ENCODE peak calls at places on chromosome 12, in five cellular contexts. I is endodermal cell, V is heart left ventricle, O is foreskin keratinocyte, R is left lung. F is an unnamed sample.

GRCh38 chr12:69540606-69541386 is 44.5 kb upstream of the CCT2 start:
- DNase-seq in I (no peak), V (no peak), O (no peak), R (no peak), F (no peak)

GRCh38 chr12:29396774-29397173 is 15.8 kb upstream of the ERGIC2 start:
- DNase-seq in I (no peak), V (no peak), O (peak; percentile 81), R (no peak), F (no peak)

GRCh38 chr12:20950248-20950647 is 139.7 kb downstream of the SLCO1B3 start:
- DNase-seq in I (no peak), V (no peak), O (peak; percentile 1), R (no peak), F (no peak)

GRCh38 chr12:52796839-52797528 is 1.1 kb upstream of the KRT3 start:
- DNase-seq in I (no peak), V (no peak), O (no peak), R (no peak), F (no peak)

GRCh38 chr12:48969847-48970701 is 1.5 kb downstream of the WNT10B start:
- DNase-seq in I (peak; percentile 86), V (no peak), O (no peak), R (no peak), F (peak; percentile 81)

GRCh38 chr12:66921151-66921550 is 242.3 kb upstream of the GRIP1 start:
- DNase-seq in I (no peak), V (no peak), O (peak; percentile 18), R (no peak), F (no peak)

GRCh38 chr12:112606611-112607366 is 184.8 kb upstream of the RPH3A start:
- DNase-seq in I (peak; percentile 64), V (no peak), O (no peak), R (no peak), F (no peak)

GRCh38 chr12:56007892-56008471 is 10.9 kb downstream of the SUOX start:
- DNase-seq in I (no peak), V (no peak), O (peak; percentile 6), R (no peak), F (no peak)

GRCh38 chr12:12470751-12471300 is 91.8 kb downstream of the DUSP16 start:
- DNase-seq in I (no peak), V (no peak), O (no peak), R (no peak), F (no peak)

GRCh38 chr12:128079476-128079875 is 187.5 kb upstream of the TMEM132C start:
- DNase-seq in I (no peak), V (no peak), O (no peak), R (no peak), F (no peak)

GRCh38 chr12:100661300-100661951 is 87.9 kb downstream of the GAS2L3 start:
- DNase-seq in I (peak; percentile 75), V (no peak), O (peak; percentile 48), R (no peak), F (no peak)

GRCh38 chr12:94195483-94195882 is 47.1 kb downstream of the PLXNC1 start:
- DNase-seq in I (no peak), V (no peak), O (no peak), R (no peak), F (no peak)

GRCh38 chr12:111826316-111826715 is 15.7 kb upstream of the MAPKAPK5 start:
- DNase-seq in I (no peak), V (no peak), O (no peak), R (no peak), F (no peak)

GRCh38 chr12:6195665-6196535 is 4.3 kb upstream of the CD9 start:
- DNase-seq in I (peak; percentile 100), V (peak; percentile 88), O (peak; percentile 92), R (peak; percentile 82), F (peak; percentile 87)

GRCh38 chr12:31999692-32000091 is 40.5 kb downstream of the RESF1 start:
- DNase-seq in I (no peak), V (no peak), O (no peak), R (no peak), F (no peak)

GRCh38 chr12:42483534-42483857 is 106.0 kb downstream of the PRICKLE1 start:
- DNase-seq in I (peak; percentile 82), V (peak; percentile 66), O (peak; percentile 29), R (peak; percentile 38), F (peak; percentile 82)

GRCh38 chr12:42484996-42485395 is 104.5 kb downstream of the PRICKLE1 start:
- DNase-seq in I (no peak), V (no peak), O (no peak), R (no peak), F (no peak)

GRCh38 chr12:42481368-42481767 is 108.2 kb downstream of the PRICKLE1 start:
- DNase-seq in I (peak; percentile 83), V (no peak), O (no peak), R (no peak), F (no peak)

GRCh38 chr12:42482086-42482819 is 107.3 kb downstream of the PRICKLE1 start:
- DNase-seq in I (peak; percentile 63), V (peak; percentile 68), O (no peak), R (peak; percentile 73), F (peak; percentile 85)

GRCh38 chr12:42482820-42483533 is 106.6 kb downstream of the PRICKLE1 start:
- DNase-seq in I (peak; percentile 96), V (peak; percentile 82), O (peak; percentile 39), R (peak; percentile 71), F (peak; percentile 81)
- H3K27ac ChIP-seq in I (no peak overlapping the region), V (peak overlapping the region; percentile 99), O (no peak overlapping the region), R (peak overlapping the region; percentile 91), F (peak overlapping the region; percentile 77)

DNA sequence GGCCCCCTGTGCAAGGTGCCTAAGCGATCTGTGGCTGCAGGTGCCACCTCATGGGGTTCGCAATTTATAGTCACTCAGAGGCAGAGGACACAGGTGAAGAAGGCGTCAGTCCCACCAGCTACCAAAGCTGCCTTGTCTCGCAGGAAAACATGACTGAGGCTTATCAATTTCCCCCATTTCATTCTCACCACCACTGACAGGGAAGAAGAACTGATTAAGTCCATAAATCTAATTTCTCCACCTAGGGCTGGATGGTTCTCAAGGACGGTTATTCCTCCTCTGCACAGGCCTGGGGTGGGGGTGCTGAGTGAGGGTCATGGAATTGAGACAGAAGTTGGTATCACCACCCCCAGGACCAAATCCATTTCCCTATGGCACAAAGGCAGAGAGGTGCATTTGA is 59.7 kb downstream of the PITPNM2 start:
- DNase-seq in I (no peak), V (no peak), O (no peak), R (no peak), F (no peak)
- H3K27ac ChIP-seq in I (no peak overlapping the region), V (no peak overlapping the region), O (no peak overlapping the region), R (no peak overlapping the region), F (no peak overlapping the region)

DNA sequence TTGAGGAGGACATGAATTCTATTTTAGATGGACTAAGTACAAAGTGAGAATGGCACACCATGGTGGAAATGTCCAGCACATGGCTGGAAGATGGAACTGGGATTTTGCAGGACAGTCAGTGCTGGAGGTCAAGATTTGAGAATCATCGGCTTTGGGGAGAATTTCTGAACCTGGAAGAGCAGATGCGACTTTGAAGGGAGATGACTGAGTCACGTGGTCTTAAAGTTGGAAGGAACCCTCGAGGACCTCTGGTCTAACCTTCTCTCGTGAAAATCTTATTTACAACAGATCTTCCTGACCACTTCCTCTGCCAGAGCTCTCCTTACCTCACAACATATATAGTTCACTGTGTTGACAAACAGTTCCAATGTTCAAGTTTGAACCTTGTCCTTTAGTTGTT is 415.4 kb downstream of the ATP23 start:
- DNase-seq in I (no peak), V (no peak), O (no peak), R (no peak), F (no peak)
- H3K27ac ChIP-seq in I (no peak overlapping the region), V (no peak overlapping the region), O (no peak overlapping the region), R (no peak overlapping the region), F (no peak overlapping the region)

GRCh38 chr12:82474798-82475184 is 116.5 kb downstream of the METTL25 start:
- DNase-seq in I (no peak), V (no peak), O (peak; percentile 27), R (no peak), F (no peak)
- H3K27ac ChIP-seq in I (no peak overlapping the region), V (no peak overlapping the region), O (no peak overlapping the region), R (no peak overlapping the region), F (no peak overlapping the region)

DNA sequence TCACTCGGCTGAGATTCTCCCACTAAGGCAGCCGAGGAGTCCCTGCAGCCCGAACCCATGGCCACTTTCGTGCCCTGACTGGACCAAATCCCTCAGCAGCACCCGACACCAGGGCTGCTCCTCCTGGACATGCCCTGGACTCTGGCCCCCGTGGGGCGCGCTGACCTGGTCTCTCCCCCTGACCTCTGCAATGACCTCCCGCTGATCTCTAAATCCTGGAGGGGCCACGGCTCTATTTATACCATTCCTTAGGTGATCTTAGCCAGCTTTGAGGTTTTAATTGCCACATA is 148.4 kb downstream of the PIWIL1 start:
- DNase-seq in I (no peak), V (no peak), O (no peak), R (no peak), F (no peak)
- H3K27ac ChIP-seq in I (no peak overlapping the region), V (no peak overlapping the region), O (no peak overlapping the region), R (no peak overlapping the region), F (no peak overlapping the region)

GRCh38 chr12:122516544-122517361 is 10.0 kb downstream of the RSRC2 start:
- DNase-seq in I (no peak), V (no peak), O (no peak), R (no peak), F (no peak)

GRCh38 chr12:122519418-122519817 is 7.3 kb downstream of the RSRC2 start:
- DNase-seq in I (no peak), V (no peak), O (no peak), R (no peak), F (no peak)

GRCh38 chr12:122517877-122518276 is 8.9 kb downstream of the RSRC2 start:
- DNase-seq in I (peak; percentile 52), V (no peak), O (peak; percentile 28), R (peak; percentile 44), F (no peak)

GRCh38 chr12:122520676-122521075 is 6.1 kb downstream of the RSRC2 start:
- DNase-seq in I (no peak), V (no peak), O (no peak), R (no peak), F (no peak)

GRCh38 chr12:122518908-122519307 is 7.8 kb downstream of the RSRC2 start:
- DNase-seq in I (no peak), V (no peak), O (no peak), R (no peak), F (no peak)
- H3K27ac ChIP-seq in I (no peak overlapping the region), V (no peak overlapping the region), O (no peak overlapping the region), R (no peak overlapping the region), F (no peak overlapping the region)

GRCh38 chr12:96371138-96371786 is 29.0 kb downstream of the CDK17 start:
- DNase-seq in I (peak; percentile 74), V (no peak), O (no peak), R (no peak), F (no peak)
- H3K27ac ChIP-seq in I (no peak overlapping the region), V (peak overlapping the region; percentile 17), O (no peak overlapping the region), R (no peak overlapping the region), F (no peak overlapping the region)